ENCODE peak calls at places on chromosomes 2 and 18, in nine cellular contexts. N, Z, B, R, L, K, T, P and J are unnamed samples.

GRCh38 chr18:13454363-13455150 is 236.0 kb downstream of the LDLRAD4 start:
- DNase-seq in N (no peak), Z (no peak), B (no peak), R (no peak), L (no peak), K (no peak), T (no peak), P (no peak), J (no peak)

GRCh38 chr2:134917958-134918517 is 584 bp upstream of the CCNT2 start:
- DNase-seq in N (no peak), Z (no peak), B (no peak), R (no peak), L (no peak), K (no peak), T (no peak), P (peak), J (no peak)

GRCh38 chr18:74775239-74775638 is 177.6 kb downstream of the ZNF407 start:
- DNase-seq in N (no peak), Z (peak), B (peak), R (no peak), L (no peak), K (no peak), T (no peak), P (no peak), J (peak)

GRCh38 chr2:85765081-85765731 is 11.4 kb downstream of the ATOH8 start:
- DNase-seq in N (no peak), Z (no peak), B (no peak), R (peak), L (no peak), K (peak), T (no peak), P (no peak), J (no peak)

GRCh38 chr2:99729104-99729503 is 239.3 kb upstream of the REV1 start:
- DNase-seq in N (no peak), Z (peak), B (peak), R (no peak), L (no peak), K (no peak), T (no peak), P (no peak), J (peak)

GRCh38 chr2:32058130-32058529 is 5.2 kb upstream of the SPAST start:
- DNase-seq in N (no peak), Z (no peak), B (peak), R (no peak), L (no peak), K (no peak), T (no peak), P (no peak), J (peak)

GRCh38 chr2:186201371-186201770 is 284.7 kb upstream of the ZC3H15 start:
- DNase-seq in N (no peak), Z (peak), B (peak), R (no peak), L (no peak), K (no peak), T (no peak), P (no peak), J (no peak)

GRCh38 chr2:158142568-158143332 is 41.1 kb downstream of the UPP2 start:
- DNase-seq in N (no peak), Z (peak), B (peak), R (no peak), L (no peak), K (no peak), T (no peak), P (no peak), J (no peak)

GRCh38 chr2:3160751-3161330 is 216.8 kb downstream of the EIPR1 start:
- DNase-seq in N (no peak), Z (no peak), B (no peak), R (no peak), L (no peak), K (no peak), T (no peak), P (no peak), J (no peak)

GRCh38 chr2:67752964-67753363 is 309.8 kb downstream of the C1D start:
- DNase-seq in N (peak), Z (peak), B (peak), R (no peak), L (no peak), K (no peak), T (peak), P (no peak), J (peak)

GRCh38 chr18:29651121-29651675 is 1391.3 kb downstream of the DSC3 start:
- DNase-seq in N (peak), Z (peak), B (peak), R (no peak), L (no peak), K (no peak), T (no peak), P (no peak), J (peak)

GRCh38 chr18:57050314-57050949 is 96.5 kb upstream of the BOD1L2 start:
- DNase-seq in N (no peak), Z (no peak), B (no peak), R (no peak), L (peak), K (no peak), T (no peak), P (no peak), J (no peak)

GRCh38 chr2:241095594-241096290 is 6.3 kb downstream of the MTERF4 start:
- DNase-seq in N (no peak), Z (no peak), B (no peak), R (no peak), L (no peak), K (no peak), T (no peak), P (no peak), J (no peak)

GRCh38 chr2:29016500-29016899 is 35.4 kb downstream of the TOGARAM2 start:
- DNase-seq in N (no peak), Z (no peak), B (peak), R (no peak), L (no peak), K (no peak), T (no peak), P (no peak), J (no peak)

GRCh38 chr2:129906861-129907235 is 72.6 kb upstream of the RAB6C start:
- DNase-seq in N (no peak), Z (no peak), B (no peak), R (no peak), L (no peak), K (no peak), T (peak), P (peak), J (no peak)

GRCh38 chr2:177419274-177419673 is 26.7 kb downstream of the AGPS start:
- DNase-seq in N (peak), Z (peak), B (peak), R (no peak), L (no peak), K (no peak), T (no peak), P (no peak), J (peak)

GRCh38 chr2:149595069-149595963 is 7.7 kb upstream of the MMADHC start:
- DNase-seq in N (peak), Z (no peak), B (peak), R (no peak), L (no peak), K (no peak), T (no peak), P (no peak), J (peak)
- TF ChIP-seq CTCF in N (peak), Z (peak), B (peak), R (peak), L (no peak), K (peak), T (peak), P (peak), J (peak)

GRCh38 chr2:18284331-18284730 is 276.1 kb downstream of the RDH14 start:
- DNase-seq in N (peak), Z (peak), B (peak), R (no peak), L (no peak), K (no peak), T (no peak), P (no peak), J (no peak)

GRCh38 chr2:18286897-18287296 is 273.6 kb downstream of the RDH14 start:
- DNase-seq in N (no peak), Z (no peak), B (no peak), R (no peak), L (no peak), K (no peak), T (no peak), P (no peak), J (no peak)

DNA sequence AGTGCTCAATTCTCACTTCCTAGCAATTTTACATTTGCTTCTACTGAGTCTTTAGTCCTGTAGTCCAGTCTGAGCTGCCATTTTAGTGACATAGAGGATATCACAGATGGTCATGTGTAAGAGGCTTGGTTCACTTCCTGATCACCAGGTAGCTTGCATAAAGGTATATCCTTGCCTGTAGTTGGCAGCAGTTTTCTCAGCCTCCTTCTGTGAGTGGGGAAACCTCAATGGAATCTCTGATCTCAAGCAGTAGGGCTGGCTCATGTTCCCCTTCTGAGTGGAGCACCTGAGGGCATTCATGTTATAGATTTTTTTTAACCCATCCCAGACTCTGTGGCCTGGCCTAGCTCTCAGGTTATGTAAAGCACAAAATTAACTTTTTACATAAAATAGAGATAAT is 278.4 kb downstream of the RDH14 start:
- DNase-seq in N (no peak), Z (no peak), B (no peak), R (no peak), L (no peak), K (no peak), T (no peak), P (no peak), J (no peak)
- TF ChIP-seq CTCF in N (no peak), Z (no peak), B (no peak), R (no peak), L (no peak), K (no peak), T (no peak), P (no peak), J (no peak)

DNA sequence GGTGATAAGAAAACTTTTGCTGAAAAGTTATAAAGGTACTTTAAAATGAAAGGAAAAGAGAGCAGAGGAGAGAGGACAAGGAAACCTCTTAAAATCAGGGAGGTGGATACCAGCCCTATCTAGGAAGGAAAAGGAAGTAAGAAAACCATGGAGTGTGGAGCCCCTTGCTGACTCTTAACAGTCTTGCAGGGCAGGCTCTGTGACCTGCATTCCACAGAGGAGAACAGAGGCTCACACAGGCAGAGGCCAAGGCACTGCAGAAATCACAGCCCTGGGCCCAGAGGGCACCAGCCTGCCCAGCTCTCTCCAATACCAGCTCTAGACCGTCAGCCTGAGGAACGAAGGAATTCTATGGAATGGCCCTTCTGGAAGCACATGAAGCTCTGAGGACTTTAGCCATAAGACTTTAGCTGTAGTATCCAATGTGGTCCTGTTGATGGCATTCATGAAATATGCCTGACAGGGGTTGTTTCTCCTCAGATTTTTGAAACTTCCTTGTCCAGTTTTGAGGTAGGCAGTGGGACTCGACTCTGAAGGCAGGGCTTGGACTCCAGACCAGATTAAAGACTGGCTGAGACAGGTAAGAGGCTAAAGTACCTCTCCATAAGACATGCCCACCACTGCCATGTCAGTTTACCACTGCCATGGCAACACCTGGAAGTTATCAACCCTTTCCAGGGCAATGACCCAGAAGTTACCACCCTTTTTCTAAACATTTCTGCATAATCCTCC is 216.3 kb downstream of the ANAPC1 start:
- DNase-seq in N (peak), Z (peak), B (peak), R (no peak), L (no peak), K (no peak), T (peak), P (no peak), J (peak)
- TF ChIP-seq CTCF in N (no peak), Z (peak), B (peak), R (no peak), L (peak), K (no peak), T (peak), P (no peak), J (peak)

GRCh38 chr2:109171444-109172334 is 42.7 kb downstream of the SH3RF3 start:
- DNase-seq in N (peak), Z (peak), B (peak), R (no peak), L (peak), K (no peak), T (no peak), P (no peak), J (peak)
- TF ChIP-seq CTCF in N (peak), Z (peak), B (peak), R (no peak), L (peak), K (no peak), T (peak), P (no peak), J (peak)

DNA sequence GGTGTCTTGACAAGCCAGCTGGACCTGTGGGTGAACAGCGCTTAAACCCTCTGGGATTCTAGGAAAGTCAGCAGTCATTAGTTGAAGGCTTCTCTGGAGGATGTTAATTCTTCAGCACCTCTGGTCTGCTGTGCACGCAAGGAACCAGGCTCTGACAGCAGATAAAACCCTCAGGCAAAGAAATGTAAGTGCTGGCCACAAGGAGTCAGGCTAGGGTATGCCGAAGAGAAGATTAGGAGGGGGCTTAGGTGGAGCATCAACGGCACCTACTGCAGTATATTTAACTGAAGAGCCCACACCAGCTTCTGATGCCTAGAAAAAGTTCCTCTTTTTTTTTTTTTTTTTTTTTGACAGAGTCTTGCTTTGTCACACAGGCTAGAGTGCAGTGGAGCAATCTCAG is 304.2 kb upstream of the MC4R start:
- DNase-seq in N (no peak), Z (no peak), B (no peak), R (no peak), L (no peak), K (no peak), T (no peak), P (no peak), J (no peak)
- TF ChIP-seq CTCF in N (no peak), Z (no peak), B (no peak), R (peak), L (no peak), K (peak), T (no peak), P (no peak), J (no peak)

GRCh38 chr2:81645750-81646301 is 1341.3 kb upstream of the LRRTM1 start:
- DNase-seq in N (no peak), Z (no peak), B (no peak), R (peak), L (no peak), K (no peak), T (no peak), P (no peak), J (no peak)

GRCh38 chr2:81648370-81648769 is 1343.8 kb upstream of the LRRTM1 start:
- DNase-seq in N (no peak), Z (no peak), B (no peak), R (no peak), L (no peak), K (no peak), T (no peak), P (no peak), J (no peak)

GRCh38 chr2:81647715-81648114 is 1343.2 kb upstream of the LRRTM1 start:
- DNase-seq in N (no peak), Z (no peak), B (no peak), R (no peak), L (no peak), K (no peak), T (no peak), P (no peak), J (no peak)

DNA sequence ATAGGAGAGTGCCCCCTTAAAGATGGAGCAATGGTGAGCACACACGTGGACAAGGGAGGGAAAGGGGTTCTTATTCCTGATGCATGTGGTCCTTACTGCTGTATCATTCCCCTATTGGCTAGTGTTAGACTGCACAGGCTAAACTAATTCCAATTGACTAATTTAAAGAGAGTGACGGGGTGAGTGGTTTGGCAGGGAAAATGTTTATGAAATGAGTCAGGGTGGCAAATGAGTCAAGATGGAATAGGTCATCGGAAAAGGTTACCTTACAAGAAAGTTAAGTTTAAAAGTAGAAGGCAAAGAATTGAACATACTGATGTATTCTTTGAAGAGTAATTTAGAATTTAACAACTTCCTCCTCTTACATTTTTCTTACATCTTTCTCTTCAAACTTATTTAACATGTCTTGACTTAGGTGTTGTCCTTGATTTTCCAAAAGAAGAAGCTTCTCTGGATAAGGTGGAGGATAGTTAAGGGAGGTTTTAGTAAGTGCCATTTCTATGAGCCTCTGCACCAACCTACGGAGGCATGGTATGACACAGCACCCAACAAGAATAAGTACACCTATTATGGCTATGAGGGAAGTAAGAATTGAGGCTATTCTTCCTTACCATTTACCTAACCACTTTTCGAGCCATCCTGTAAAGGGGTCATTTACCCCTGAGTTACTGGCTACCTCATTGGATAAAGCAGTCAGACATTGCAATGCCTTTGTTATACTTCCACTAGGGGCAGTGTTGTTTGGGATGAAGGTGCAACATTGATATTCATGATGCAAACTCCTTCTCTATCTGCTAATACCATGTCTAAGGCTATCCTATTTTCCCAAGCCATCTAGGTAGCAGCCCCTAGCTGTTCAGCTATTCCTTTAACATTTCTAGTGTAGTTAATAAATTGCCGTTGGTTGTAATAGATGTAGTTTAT is 1345.8 kb upstream of the LRRTM1 start:
- DNase-seq in N (peak), Z (no peak), B (peak), R (no peak), L (no peak), K (no peak), T (no peak), P (no peak), J (no peak)
- TF ChIP-seq CTCF in N (no peak), Z (no peak), B (no peak), R (no peak), L (no peak), K (peak), T (no peak), P (peak), J (peak)

GRCh38 chr18:46555724-46556123 is 101.3 kb downstream of the LOXHD1 start:
- DNase-seq in N (peak), Z (peak), B (peak), R (peak), L (no peak), K (peak), T (no peak), P (no peak), J (no peak)
- TF ChIP-seq CTCF in N (no peak), Z (peak), B (peak), R (peak), L (peak), K (peak), T (peak), P (peak), J (peak)

DNA sequence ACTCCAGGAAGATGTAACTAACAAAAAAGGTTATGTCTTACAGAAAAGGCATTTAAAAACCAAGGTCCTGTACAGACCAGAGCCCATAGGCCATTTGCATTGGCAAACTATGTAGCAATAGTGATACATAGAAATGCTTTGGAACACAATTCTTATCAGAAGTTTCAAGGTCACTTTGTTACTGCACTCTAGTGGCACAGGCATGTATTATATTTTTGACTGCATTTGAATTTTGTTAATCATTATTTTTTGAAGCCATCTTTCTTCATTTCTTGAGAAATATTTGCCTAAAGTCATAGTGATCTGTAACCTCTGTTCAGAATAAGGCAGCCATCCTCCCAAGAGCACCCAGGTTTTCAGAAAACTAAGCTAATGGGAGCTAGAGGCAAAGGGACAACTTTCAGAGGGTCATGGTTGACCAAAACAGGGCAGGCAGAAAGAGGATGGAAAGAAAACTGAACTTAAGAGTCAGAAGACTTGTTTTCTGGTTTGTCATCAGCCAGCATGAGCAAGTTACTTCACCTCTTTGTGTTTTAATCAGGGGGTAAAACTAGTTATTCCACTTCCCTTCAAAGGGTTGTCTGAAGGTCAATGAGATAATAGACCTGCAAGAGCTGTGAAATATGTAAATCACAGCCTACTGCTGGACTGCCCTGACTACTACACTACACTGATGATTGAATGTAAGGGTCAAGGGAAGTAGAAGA is 41.5 kb downstream of the SLC38A11 start:
- DNase-seq in N (no peak), Z (peak), B (peak), R (no peak), L (no peak), K (no peak), T (no peak), P (no peak), J (peak)
- TF ChIP-seq CTCF in N (peak), Z (peak), B (peak), R (no peak), L (peak), K (peak), T (peak), P (peak), J (peak)